ENCODE peak calls at places on chromosomes 6 and 20, in ten cellular contexts. One of them, this sample, is unnamed.

GRCh38 chr6:3421763-3422456 is 34.9 kb downstream of the SLC22A23 start:
- DNase-seq in sigmoid colon: no peak
- DNase-seq in psoas muscle: no peak
- DNase-seq in GM23338: no peak
- DNase-seq in CD8-positive, alpha-beta T cell: no peak
- DNase-seq in heart left ventricle: no peak
- DNase-seq in body of pancreas: no peak
- DNase-seq in tibial nerve: no peak
- DNase-seq in MM.1S: no peak
- DNase-seq in endothelial cell of umbilical vein: peak; percentile 85
- DNase-seq in this sample: no peak

GRCh38 chr6:5729813-5730212 is 276.9 kb downstream of the NRN1 start:
- DNase-seq in sigmoid colon: no peak
- DNase-seq in psoas muscle: no peak
- DNase-seq in GM23338: no peak
- DNase-seq in CD8-positive, alpha-beta T cell: no peak
- DNase-seq in heart left ventricle: no peak
- DNase-seq in body of pancreas: no peak
- DNase-seq in tibial nerve: no peak
- DNase-seq in MM.1S: no peak
- DNase-seq in endothelial cell of umbilical vein: no peak
- DNase-seq in this sample: no peak

GRCh38 chr20:45972500-45973183 is 639 bp upstream of the ZNF335 start:
- DNase-seq in sigmoid colon: peak; percentile 65
- DNase-seq in psoas muscle: peak; percentile 31
- DNase-seq in GM23338: peak; percentile 96
- DNase-seq in CD8-positive, alpha-beta T cell: no peak
- DNase-seq in heart left ventricle: no peak
- DNase-seq in body of pancreas: no peak
- DNase-seq in tibial nerve: no peak
- DNase-seq in MM.1S: peak; percentile 95
- DNase-seq in endothelial cell of umbilical vein: no peak
- DNase-seq in this sample: peak; percentile 47

GRCh38 chr6:46186583-46186982 is 15.8 kb upstream of the ENPP5 start:
- DNase-seq in sigmoid colon: no peak
- DNase-seq in psoas muscle: no peak
- DNase-seq in GM23338: no peak
- DNase-seq in CD8-positive, alpha-beta T cell: no peak
- DNase-seq in heart left ventricle: no peak
- DNase-seq in body of pancreas: no peak
- DNase-seq in tibial nerve: no peak
- DNase-seq in MM.1S: no peak
- DNase-seq in endothelial cell of umbilical vein: peak; percentile 17
- DNase-seq in this sample: no peak

GRCh38 chr20:297925-298754 is 770 bp downstream of the ZCCHC3 start:
- DNase-seq in sigmoid colon: peak; percentile 84
- DNase-seq in psoas muscle: peak; percentile 62
- DNase-seq in GM23338: peak; percentile 51
- DNase-seq in CD8-positive, alpha-beta T cell: peak; percentile 2
- DNase-seq in heart left ventricle: peak; percentile 80
- DNase-seq in body of pancreas: peak; percentile 71
- DNase-seq in tibial nerve: peak; percentile 34
- DNase-seq in MM.1S: peak; percentile 78
- DNase-seq in endothelial cell of umbilical vein: peak; percentile 70
- DNase-seq in this sample: peak; percentile 76

GRCh38 chr20:62816879-62817873 is at the start of gene COL9A3:
- DNase-seq in sigmoid colon: no peak
- DNase-seq in psoas muscle: no peak
- DNase-seq in GM23338: peak; percentile 69
- DNase-seq in CD8-positive, alpha-beta T cell: no peak
- DNase-seq in heart left ventricle: no peak
- DNase-seq in body of pancreas: no peak
- DNase-seq in tibial nerve: no peak
- DNase-seq in MM.1S: no peak
- DNase-seq in endothelial cell of umbilical vein: no peak
- DNase-seq in this sample: no peak

GRCh38 chr6:3228791-3229565 is 1.5 kb upstream of the TUBB2B start:
- DNase-seq in sigmoid colon: no peak
- DNase-seq in psoas muscle: no peak
- DNase-seq in GM23338: peak; percentile 78
- DNase-seq in CD8-positive, alpha-beta T cell: no peak
- DNase-seq in heart left ventricle: no peak
- DNase-seq in body of pancreas: no peak
- DNase-seq in tibial nerve: no peak
- DNase-seq in MM.1S: no peak
- DNase-seq in endothelial cell of umbilical vein: no peak
- DNase-seq in this sample: no peak

GRCh38 chr6:99019341-99019740 is 71.6 kb upstream of the FBXL4 start:
- DNase-seq in sigmoid colon: no peak
- DNase-seq in psoas muscle: no peak
- DNase-seq in GM23338: no peak
- DNase-seq in CD8-positive, alpha-beta T cell: no peak
- DNase-seq in heart left ventricle: no peak
- DNase-seq in body of pancreas: no peak
- DNase-seq in tibial nerve: no peak
- DNase-seq in MM.1S: no peak
- DNase-seq in endothelial cell of umbilical vein: no peak
- DNase-seq in this sample: no peak

GRCh38 chr6:168078943-168079405 is at the start of gene FRMD1:
- DNase-seq in sigmoid colon: no peak
- DNase-seq in psoas muscle: no peak
- DNase-seq in GM23338: no peak
- DNase-seq in CD8-positive, alpha-beta T cell: no peak
- DNase-seq in heart left ventricle: no peak
- DNase-seq in body of pancreas: no peak
- DNase-seq in tibial nerve: no peak
- DNase-seq in MM.1S: no peak
- DNase-seq in endothelial cell of umbilical vein: no peak
- DNase-seq in this sample: peak; percentile 84

GRCh38 chr6:88761237-88762031 is 202.0 kb downstream of the RNGTT start:
- DNase-seq in sigmoid colon: no peak
- DNase-seq in psoas muscle: no peak
- DNase-seq in GM23338: peak; percentile 45
- DNase-seq in CD8-positive, alpha-beta T cell: no peak
- DNase-seq in heart left ventricle: no peak
- DNase-seq in body of pancreas: no peak
- DNase-seq in tibial nerve: no peak
- DNase-seq in MM.1S: no peak
- DNase-seq in endothelial cell of umbilical vein: no peak
- DNase-seq in this sample: no peak

GRCh38 chr20:24148372-24148771 is 159.8 kb upstream of the GGTLC1 start:
- DNase-seq in sigmoid colon: no peak
- DNase-seq in psoas muscle: no peak
- DNase-seq in GM23338: no peak
- DNase-seq in CD8-positive, alpha-beta T cell: no peak
- DNase-seq in heart left ventricle: no peak
- DNase-seq in body of pancreas: peak; percentile 26
- DNase-seq in tibial nerve: no peak
- DNase-seq in MM.1S: peak; percentile 99
- DNase-seq in endothelial cell of umbilical vein: no peak
- DNase-seq in this sample: no peak

GRCh38 chr6:51495806-51496380 is 591.5 kb downstream of the PKHD1 start:
- DNase-seq in sigmoid colon: no peak
- DNase-seq in psoas muscle: no peak
- DNase-seq in GM23338: no peak
- DNase-seq in CD8-positive, alpha-beta T cell: no peak
- DNase-seq in heart left ventricle: no peak
- DNase-seq in body of pancreas: no peak
- DNase-seq in tibial nerve: no peak
- DNase-seq in MM.1S: no peak
- DNase-seq in endothelial cell of umbilical vein: no peak
- DNase-seq in this sample: no peak

GRCh38 chr6:35082733-35083403 is 58.3 kb downstream of the TCP11 start:
- DNase-seq in sigmoid colon: peak; percentile 55
- DNase-seq in psoas muscle: no peak
- DNase-seq in GM23338: no peak
- DNase-seq in CD8-positive, alpha-beta T cell: no peak
- DNase-seq in heart left ventricle: peak; percentile 8
- DNase-seq in body of pancreas: no peak
- DNase-seq in tibial nerve: no peak
- DNase-seq in MM.1S: no peak
- DNase-seq in endothelial cell of umbilical vein: no peak
- DNase-seq in this sample: peak; percentile 30

GRCh38 chr6:86118271-86118670 is 475.6 kb upstream of the SYNCRIP start:
- DNase-seq in sigmoid colon: no peak
- DNase-seq in psoas muscle: no peak
- DNase-seq in GM23338: no peak
- DNase-seq in CD8-positive, alpha-beta T cell: no peak
- DNase-seq in heart left ventricle: no peak
- DNase-seq in body of pancreas: no peak
- DNase-seq in tibial nerve: no peak
- DNase-seq in MM.1S: no peak
- DNase-seq in endothelial cell of umbilical vein: no peak
- DNase-seq in this sample: no peak
- H3K36me3 ChIP-seq in sigmoid colon: no peaks in the 10 kb centered on the region
- H3K36me3 ChIP-seq in psoas muscle: no peaks in the 10 kb centered on the region
- H3K36me3 ChIP-seq in GM23338: no peaks in the 10 kb centered on the region
- H3K36me3 ChIP-seq in CD8-positive, alpha-beta T cell: no peaks in the 10 kb centered on the region
- H3K36me3 ChIP-seq in heart left ventricle: no peaks in the 10 kb centered on the region
- H3K36me3 ChIP-seq in body of pancreas: no peaks in the 10 kb centered on the region
- H3K36me3 ChIP-seq in tibial nerve: no peaks in the 10 kb centered on the region
- H3K36me3 ChIP-seq in MM.1S: no peaks in the 10 kb centered on the region
- H3K36me3 ChIP-seq in endothelial cell of umbilical vein: no peaks in the 10 kb centered on the region
- H3K36me3 ChIP-seq in this sample: no peaks in the 10 kb centered on the region

GRCh38 chr20:40633123-40633850 is 55.7 kb downstream of the MAFB start:
- DNase-seq in sigmoid colon: no peak
- DNase-seq in psoas muscle: no peak
- DNase-seq in GM23338: no peak
- DNase-seq in CD8-positive, alpha-beta T cell: no peak
- DNase-seq in heart left ventricle: no peak
- DNase-seq in body of pancreas: no peak
- DNase-seq in tibial nerve: no peak
- DNase-seq in MM.1S: no peak
- DNase-seq in endothelial cell of umbilical vein: no peak
- DNase-seq in this sample: no peak
- H3K36me3 ChIP-seq in sigmoid colon: no peaks in the 10 kb centered on the region
- H3K36me3 ChIP-seq in psoas muscle: no peaks in the 10 kb centered on the region
- H3K36me3 ChIP-seq in GM23338: no peaks in the 10 kb centered on the region
- H3K36me3 ChIP-seq in CD8-positive, alpha-beta T cell: no peaks in the 10 kb centered on the region
- H3K36me3 ChIP-seq in heart left ventricle: no peaks in the 10 kb centered on the region
- H3K36me3 ChIP-seq in body of pancreas: no peaks in the 10 kb centered on the region
- H3K36me3 ChIP-seq in tibial nerve: no peaks in the 10 kb centered on the region
- H3K36me3 ChIP-seq in MM.1S: no peaks in the 10 kb centered on the region
- H3K36me3 ChIP-seq in endothelial cell of umbilical vein: no peaks in the 10 kb centered on the region
- H3K36me3 ChIP-seq in this sample: no peaks in the 10 kb centered on the region

GRCh38 chr6:15842718-15843117 is 179.9 kb upstream of the DTNBP1 start:
- DNase-seq in sigmoid colon: no peak
- DNase-seq in psoas muscle: no peak
- DNase-seq in GM23338: no peak
- DNase-seq in CD8-positive, alpha-beta T cell: no peak
- DNase-seq in heart left ventricle: no peak
- DNase-seq in body of pancreas: no peak
- DNase-seq in tibial nerve: no peak
- DNase-seq in MM.1S: no peak
- DNase-seq in endothelial cell of umbilical vein: no peak
- DNase-seq in this sample: no peak

GRCh38 chr6:15841937-15842698 is 179.3 kb upstream of the DTNBP1 start:
- DNase-seq in sigmoid colon: peak; percentile 69
- DNase-seq in psoas muscle: peak; percentile 33
- DNase-seq in GM23338: no peak
- DNase-seq in CD8-positive, alpha-beta T cell: no peak
- DNase-seq in heart left ventricle: no peak
- DNase-seq in body of pancreas: peak; percentile 5
- DNase-seq in tibial nerve: peak; percentile 16
- DNase-seq in MM.1S: no peak
- DNase-seq in endothelial cell of umbilical vein: no peak
- DNase-seq in this sample: no peak

GRCh38 chr6:15839969-15840541 is 177.2 kb upstream of the DTNBP1 start:
- DNase-seq in sigmoid colon: no peak
- DNase-seq in psoas muscle: no peak
- DNase-seq in GM23338: no peak
- DNase-seq in CD8-positive, alpha-beta T cell: no peak
- DNase-seq in heart left ventricle: no peak
- DNase-seq in body of pancreas: no peak
- DNase-seq in tibial nerve: no peak
- DNase-seq in MM.1S: no peak
- DNase-seq in endothelial cell of umbilical vein: no peak
- DNase-seq in this sample: no peak

DNA sequence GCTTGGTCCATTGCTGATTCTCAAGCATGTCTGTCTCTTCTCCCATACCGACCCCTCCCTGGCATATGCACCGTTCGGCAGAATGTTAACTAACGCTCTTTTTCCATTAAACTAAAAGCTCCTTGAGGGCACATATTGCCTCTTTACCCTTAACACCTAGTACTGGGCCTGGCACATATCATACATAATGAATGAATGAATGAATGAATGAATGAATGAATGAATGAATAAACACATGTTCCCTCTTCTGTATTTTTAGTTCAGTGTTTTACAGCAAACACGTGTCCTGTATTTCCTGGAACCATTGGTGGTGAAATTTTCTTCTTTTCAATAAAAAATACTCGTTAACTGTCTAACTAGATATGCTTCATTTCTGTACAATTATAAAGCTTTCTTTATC is 174.4 kb upstream of the DTNBP1 start:
- DNase-seq in sigmoid colon: no peak
- DNase-seq in psoas muscle: no peak
- DNase-seq in GM23338: no peak
- DNase-seq in CD8-positive, alpha-beta T cell: no peak
- DNase-seq in heart left ventricle: no peak
- DNase-seq in body of pancreas: no peak
- DNase-seq in tibial nerve: no peak
- DNase-seq in MM.1S: no peak
- DNase-seq in endothelial cell of umbilical vein: no peak
- DNase-seq in this sample: no peak
- H3K36me3 ChIP-seq in sigmoid colon: no peaks in the 10 kb centered on the region
- H3K36me3 ChIP-seq in psoas muscle: no peaks in the 10 kb centered on the region
- H3K36me3 ChIP-seq in GM23338: no peaks in the 10 kb centered on the region
- H3K36me3 ChIP-seq in CD8-positive, alpha-beta T cell: no peaks in the 10 kb centered on the region
- H3K36me3 ChIP-seq in heart left ventricle: no peaks in the 10 kb centered on the region
- H3K36me3 ChIP-seq in body of pancreas: no peaks in the 10 kb centered on the region
- H3K36me3 ChIP-seq in tibial nerve: no peaks in the 10 kb centered on the region
- H3K36me3 ChIP-seq in MM.1S: no peaks in the 10 kb centered on the region
- H3K36me3 ChIP-seq in endothelial cell of umbilical vein: no peaks in the 10 kb centered on the region
- H3K36me3 ChIP-seq in this sample: no peaks in the 10 kb centered on the region

DNA sequence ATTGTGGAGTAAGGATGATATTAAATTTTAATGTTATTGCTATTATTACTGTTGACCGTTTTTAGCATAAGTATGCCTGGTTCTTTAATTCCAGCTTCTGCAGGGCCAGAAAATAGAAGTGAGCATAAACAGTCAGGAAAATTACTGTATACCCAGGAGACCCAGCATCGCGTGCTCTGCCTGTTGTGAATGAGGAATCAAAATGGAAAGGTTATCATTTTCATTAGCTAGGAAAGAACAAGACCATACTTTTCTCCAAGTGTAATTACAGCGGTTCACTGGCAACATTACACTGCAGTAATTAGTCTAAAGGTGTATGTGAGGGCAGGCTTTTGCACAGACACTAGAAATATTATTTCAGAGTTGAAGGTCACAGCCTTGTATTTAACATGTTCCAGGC is 403.8 kb upstream of the SOX4 start:
- DNase-seq in sigmoid colon: no peak
- DNase-seq in psoas muscle: no peak
- DNase-seq in GM23338: no peak
- DNase-seq in CD8-positive, alpha-beta T cell: no peak
- DNase-seq in heart left ventricle: no peak
- DNase-seq in body of pancreas: no peak
- DNase-seq in tibial nerve: no peak
- DNase-seq in MM.1S: no peak
- DNase-seq in endothelial cell of umbilical vein: no peak
- DNase-seq in this sample: no peak
- H3K36me3 ChIP-seq in sigmoid colon: no peaks in the 10 kb centered on the region
- H3K36me3 ChIP-seq in psoas muscle: no peaks in the 10 kb centered on the region
- H3K36me3 ChIP-seq in GM23338: no peaks in the 10 kb centered on the region
- H3K36me3 ChIP-seq in CD8-positive, alpha-beta T cell: no peaks in the 10 kb centered on the region
- H3K36me3 ChIP-seq in heart left ventricle: no peaks in the 10 kb centered on the region
- H3K36me3 ChIP-seq in body of pancreas: no peaks in the 10 kb centered on the region
- H3K36me3 ChIP-seq in tibial nerve: no peaks in the 10 kb centered on the region
- H3K36me3 ChIP-seq in MM.1S: no peaks in the 10 kb centered on the region
- H3K36me3 ChIP-seq in endothelial cell of umbilical vein: no peaks in the 10 kb centered on the region
- H3K36me3 ChIP-seq in this sample: no peaks in the 10 kb centered on the region

This sample was measured in Peyer's patch.